ENCODE peak calls at places on chromosome 10, in four cellular contexts. Z, N, K and Q are unnamed samples.

GRCh38 chr10:73894245-73894971 is 16.5 kb upstream of the PLAU start:
- DNase-seq in Z (no peak), N (no peak), K (no peak), Q (no peak)

GRCh38 chr10:30581779-30582380 is 47.7 kb downstream of the LYZL2 start:
- DNase-seq in Z (peak), N (no peak), K (peak), Q (peak)

GRCh38 chr10:96417432-96417831 is 58.6 kb upstream of the OPALIN start:
- DNase-seq in Z (no peak), N (no peak), K (peak), Q (no peak)

GRCh38 chr10:119466655-119467054 is 75.9 kb downstream of the RGS10 start:
- DNase-seq in Z (peak), N (no peak), K (no peak), Q (no peak)

GRCh38 chr10:14953452-14954000 is 370 bp downstream of the DCLRE1C start:
- DNase-seq in Z (peak), N (peak), K (no peak), Q (peak)

GRCh38 chr10:123757853-123758252 is 91.7 kb downstream of the GPR26 start:
- DNase-seq in Z (no peak), N (no peak), K (no peak), Q (no peak)

GRCh38 chr10:94279835-94280709 is 82.7 kb downstream of the NOC3L start:
- DNase-seq in Z (peak), N (peak), K (peak), Q (peak)

GRCh38 chr10:33180390-33180789 is 154.1 kb downstream of the NRP1 start:
- DNase-seq in Z (no peak), N (no peak), K (peak), Q (no peak)

GRCh38 chr10:129959544-129960492 is 4.3 kb downstream of the EBF3 start:
- DNase-seq in Z (no peak), N (no peak), K (no peak), Q (no peak)

GRCh38 chr10:47225186-47225927 is 74.6 kb upstream of the GDF10 start:
- DNase-seq in Z (no peak), N (no peak), K (no peak), Q (no peak)

GRCh38 chr10:57696641-57697040 is 571.1 kb downstream of the IPMK start:
- DNase-seq in Z (no peak), N (no peak), K (peak), Q (no peak)

GRCh38 chr10:5563237-5563961 is 38.6 kb downstream of the CALML3 start:
- DNase-seq in Z (no peak), N (no peak), K (no peak), Q (no peak)

GRCh38 chr10:83606275-83606674 is 533.0 kb upstream of the GHITM start:
- DNase-seq in Z (no peak), N (no peak), K (no peak), Q (no peak)
- TF ChIP-seq BHLHE40 in Z (no peak), N (no peak), K (no peak), Q (no peak)

GRCh38 chr10:127252818-127253217 is 56.4 kb upstream of the INSYN2A start:
- DNase-seq in Z (no peak), N (no peak), K (no peak), Q (no peak)
- TF ChIP-seq TARDBP in Z (no peak), N (no peak), K (no peak), Q (no peak)

GRCh38 chr10:76667307-76668012 is 970.1 kb downstream of the KCNMA1 start:
- DNase-seq in Z (no peak), N (no peak), K (no peak), Q (no peak)
- TF ChIP-seq BHLHE40 in Z (no peak), N (no peak), K (no peak), Q (no peak)

GRCh38 chr10:3123571-3124411 is 48.8 kb downstream of the PITRM1 start:
- DNase-seq in Z (no peak), N (no peak), K (no peak), Q (no peak)
- TF ChIP-seq TARDBP in Z (no peak), N (no peak), K (no peak), Q (no peak)

DNA sequence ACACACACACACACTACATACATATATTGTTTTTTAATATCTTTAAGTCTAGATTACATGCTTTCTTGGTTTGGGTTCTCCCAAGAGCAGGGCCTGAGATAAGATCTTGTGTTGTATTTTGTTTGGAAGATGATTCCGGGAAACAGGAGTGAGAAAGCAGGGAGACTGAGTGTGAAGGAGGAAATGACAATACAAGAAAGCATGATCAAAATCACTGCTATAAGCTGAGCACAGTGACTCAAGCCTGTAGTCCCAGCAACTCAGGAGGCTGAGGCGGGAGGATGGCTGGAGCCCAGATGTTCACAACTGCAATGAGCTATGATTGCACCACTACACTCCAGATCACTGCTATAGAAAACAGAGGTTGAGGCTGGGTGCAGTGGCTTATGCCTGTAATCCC is 267.6 kb downstream of the SKIDA1 start:
- DNase-seq in Z (no peak), N (no peak), K (no peak), Q (no peak)
- TF ChIP-seq BHLHE40 in Z (no peak), N (no peak), K (no peak), Q (no peak)

DNA sequence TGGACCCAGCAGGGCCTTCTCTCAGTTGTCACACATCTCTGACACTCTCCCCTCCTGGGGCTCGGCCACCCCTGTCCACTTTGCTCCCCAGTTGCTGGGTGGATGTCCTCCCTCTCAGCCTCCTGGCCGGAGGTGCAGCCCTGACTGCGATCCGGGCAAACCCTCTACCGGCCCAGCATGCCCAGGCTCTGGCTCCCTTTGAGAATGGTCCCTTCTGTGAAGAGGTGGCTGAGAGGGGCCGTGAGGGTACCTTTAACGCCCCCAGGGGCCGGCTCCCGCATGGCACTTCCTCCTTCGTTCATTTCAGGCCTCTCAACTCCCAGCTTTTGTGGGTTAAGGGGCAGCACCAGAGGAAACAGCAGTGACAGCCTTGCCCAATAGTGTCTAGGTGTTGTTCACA is 33.2 kb upstream of the HABP2 start:
- DNase-seq in Z (no peak), N (no peak), K (no peak), Q (no peak)
- TF ChIP-seq TARDBP in Z (no peak), N (no peak), K (no peak), Q (no peak)

GRCh38 chr10:84842593-84842992 is 514.2 kb downstream of the CCSER2 start:
- DNase-seq in Z (no peak), N (no peak), K (no peak), Q (no peak)

GRCh38 chr10:84837041-84837766 is 508.8 kb downstream of the CCSER2 start:
- DNase-seq in Z (no peak), N (no peak), K (no peak), Q (no peak)

GRCh38 chr10:84838851-84839250 is 510.5 kb downstream of the CCSER2 start:
- DNase-seq in Z (no peak), N (no peak), K (no peak), Q (no peak)

DNA sequence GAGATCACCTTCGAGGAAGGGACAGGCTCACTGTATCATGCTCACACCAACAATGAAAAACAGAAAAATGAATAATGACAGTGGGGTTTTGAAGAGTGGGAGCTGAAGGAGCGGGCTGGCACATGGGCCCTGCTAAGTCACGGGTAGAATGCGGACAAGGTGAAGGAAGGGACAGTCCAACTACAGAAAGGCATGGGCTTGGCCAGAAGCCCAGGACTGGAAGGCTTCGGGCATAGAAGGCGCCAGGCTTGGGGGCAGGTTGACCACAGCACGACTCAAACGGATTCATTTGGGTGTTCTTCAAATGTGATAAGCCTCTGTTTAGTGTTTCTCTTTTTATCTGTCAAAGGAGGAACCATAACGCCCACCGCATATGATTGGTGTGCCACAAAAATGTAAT is 509.5 kb downstream of the CCSER2 start:
- DNase-seq in Z (no peak), N (no peak), K (no peak), Q (no peak)
- TF ChIP-seq BHLHE40 in Z (no peak), N (no peak), K (no peak), Q (no peak)

DNA sequence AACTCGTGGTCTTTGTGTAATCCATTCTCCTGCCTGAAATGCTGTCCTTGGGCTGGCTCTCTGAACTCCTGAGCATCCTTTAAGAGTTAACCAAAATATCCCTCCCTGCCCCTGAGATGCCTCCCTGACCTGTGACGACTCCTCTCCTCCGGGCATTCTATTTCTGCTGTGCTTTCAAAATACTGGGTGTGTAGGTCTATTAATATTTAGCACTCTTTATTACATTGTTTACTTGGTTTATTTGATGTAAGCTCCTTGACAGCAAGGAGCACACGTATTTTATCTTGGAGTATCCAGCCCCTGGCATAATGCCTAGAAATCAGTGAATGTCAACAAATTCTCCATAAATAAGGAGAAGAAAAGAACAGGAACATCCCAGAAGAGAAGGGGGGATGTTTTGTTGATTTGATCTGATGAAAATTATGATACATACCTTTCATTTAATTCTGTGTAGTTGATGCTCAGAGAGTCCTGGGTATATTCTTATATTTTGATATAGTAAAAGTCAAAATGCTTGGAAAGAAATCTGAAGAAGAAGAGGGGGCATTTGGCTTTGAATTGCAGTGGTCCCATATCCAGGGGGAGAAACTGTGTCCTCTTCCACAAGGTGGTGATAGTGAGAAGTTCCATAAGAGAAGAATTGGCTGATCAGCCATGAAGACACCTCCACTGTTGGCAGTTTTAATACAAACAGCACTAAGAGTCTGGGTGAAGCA is 107.7 kb upstream of the MPP7 start:
- DNase-seq in Z (no peak), N (no peak), K (peak), Q (peak)
- TF ChIP-seq TARDBP in Z (no peak), N (no peak), K (no peak), Q (no peak)